ENCODE peak calls at places on chromosomes 11 and 22, in eight cellular contexts. N is tibial nerve, G is fibroblast of mammary gland, Q is brain microvascular endothelial cell, B is choroid plexus epithelial cell, A is BE2C, J is body of pancreas, W is AG04450. Y is an unnamed sample.
A peak's percentile ranks its signal among the peaks of the same experiment; 100 is the strongest.

GRCh38 chr11:68686486-68686885 is 2.1 kb downstream of the GAL start:
- DNase-seq in G (no peak), B (no peak), N (no peak), J (no peak), W (no peak), Q (no peak), A (no peak), Y (no peak)

GRCh38 chr11:122791411-122791810 is 46.9 kb upstream of the CRTAM start:
- DNase-seq in W (no peak), N (no peak), G (peak; percentile 77), J (no peak), B (peak; percentile 39), Q (no peak), A (no peak), Y (no peak)

GRCh38 chr22:37822079-37822833 is 926 bp upstream of the GALR3 start:
- DNase-seq in W (no peak), B (no peak), A (no peak), Q (no peak), N (no peak), G (no peak), J (no peak), Y (no peak)

GRCh38 chr11:12962306-12962705 is 46.8 kb upstream of the RASSF10 start:
- DNase-seq in J (no peak), B (no peak), N (no peak), A (no peak), G (no peak), W (no peak), Q (no peak), Y (no peak)

GRCh38 chr11:83613767-83614121 is 327.6 kb upstream of the CCDC90B start:
- DNase-seq in B (no peak), G (no peak), A (no peak), N (no peak), W (no peak), J (no peak), Q (no peak), Y (no peak)

GRCh38 chr11:117328414-117329010 is 858 bp downstream of the CEP164 start:
- DNase-seq in G (peak; percentile 58), W (no peak), Q (peak; percentile 36), N (no peak), A (peak; percentile 41), B (peak; percentile 65), J (peak; percentile 47), Y (no peak)

GRCh38 chr11:12288212-12288933 is 89.0 kb upstream of the PARVA start:
- DNase-seq in B (peak; percentile 96), A (peak; percentile 87), W (peak; percentile 87), G (peak; percentile 96), Q (peak; percentile 93), J (peak; percentile 70), N (peak; percentile 80), Y (peak; percentile 83)

GRCh38 chr11:118321386-118322082 is 17.0 kb downstream of the CD3E start:
- DNase-seq in B (no peak), N (no peak), G (no peak), A (no peak), W (no peak), Q (no peak), J (no peak), Y (no peak)

GRCh38 chr11:76096552-76096951 is 109.8 kb downstream of the WNT11 start:
- DNase-seq in N (no peak), J (no peak), Q (no peak), A (peak; percentile 17), W (no peak), B (no peak), G (no peak), Y (no peak)

GRCh38 chr22:39153220-39153860 is 860 bp upstream of the CBX7 start:
- DNase-seq in J (no peak), N (no peak), W (no peak), B (no peak), G (no peak), Q (no peak), A (no peak), Y (no peak)

GRCh38 chr11:12245549-12245986 is 131.8 kb upstream of the PARVA start:
- DNase-seq in J (peak; percentile 46), G (peak; percentile 38), N (no peak), Q (no peak), W (no peak), A (no peak), B (no peak), Y (no peak)

GRCh38 chr11:43922295-43922648 is 20.2 kb upstream of the C11orf96 start:
- DNase-seq in A (no peak), W (no peak), G (no peak), N (no peak), B (no peak), J (no peak), Q (no peak), Y (no peak)

GRCh38 chr22:19876314-19876940 is 21.8 kb upstream of the GNB1L start:
- DNase-seq in G (no peak), J (no peak), Q (no peak), B (no peak), W (no peak), A (peak; percentile 42), N (no peak), Y (no peak)

GRCh38 chr11:75931124-75931523 is 116.1 kb downstream of the UVRAG start:
- DNase-seq in N (no peak), W (peak; percentile 16), G (peak; percentile 50), Q (peak; percentile 52), J (no peak), B (peak; percentile 50), A (no peak), Y (no peak)

GRCh38 chr11:111707039-111707690 is 59.0 kb downstream of the PPP2R1B start:
- DNase-seq in Q (peak; percentile 77), J (peak; percentile 88), W (peak; percentile 74), G (peak; percentile 74), N (peak; percentile 39), A (no peak), B (peak; percentile 95), Y (no peak)

GRCh38 chr22:29475550-29475949 is 4.5 kb upstream of the NEFH start:
- DNase-seq in J (no peak), B (no peak), W (no peak), N (no peak), G (no peak), A (peak; percentile 86), Q (no peak), Y (no peak)

GRCh38 chr11:6657346-6657745 is 1.7 kb upstream of the DCHS1 start:
- DNase-seq in N (no peak), W (no peak), B (no peak), J (no peak), Q (no peak), G (peak; percentile 36), A (no peak), Y (no peak)

GRCh38 chr11:62054484-62055121 is 69.2 kb upstream of the INCENP start:
- DNase-seq in A (peak; percentile 5), G (peak; percentile 45), B (peak; percentile 46), W (no peak), J (peak; percentile 64), N (no peak), Q (no peak), Y (no peak)

GRCh38 chr11:46618789-46619188 is 1.4 kb downstream of the ATG13 start:
- DNase-seq in W (no peak), B (peak; percentile 20), J (no peak), A (no peak), Q (no peak), G (no peak), N (no peak), Y (no peak)
- H3K4me3 ChIP-seq in W (peak overlapping the region; percentile 100), B (peak overlapping the region; percentile 100), J (no peak overlapping the region), A (no peak overlapping the region), Q (peak overlapping the region; percentile 100), G (peak overlapping the region; percentile 100), N (peak overlapping the region; percentile 98), Y (peak overlapping the region; percentile 100)

GRCh38 chr11:47715082-47715669 is at the start of gene AGBL2:
- DNase-seq in J (peak; percentile 70), Q (peak; percentile 41), W (peak; percentile 21), A (no peak), B (peak; percentile 64), N (peak; percentile 44), G (peak; percentile 51), Y (no peak)

GRCh38 chr11:47720651-47721050 is 5.5 kb upstream of the AGBL2 start:
- DNase-seq in A (no peak), Q (no peak), N (no peak), B (no peak), W (no peak), J (no peak), G (no peak), Y (no peak)

GRCh38 chr11:47714554-47715081 is 551 bp downstream of the AGBL2 start:
- DNase-seq in A (no peak), W (no peak), J (no peak), G (peak; percentile 33), B (peak; percentile 11), Q (no peak), N (peak; percentile 13), Y (no peak)

GRCh38 chr11:47711816-47712215 is 3.4 kb downstream of the AGBL2 start:
- DNase-seq in J (no peak), Q (no peak), W (no peak), B (no peak), N (no peak), G (no peak), A (no peak), Y (no peak)

GRCh38 chr11:47716692-47717091 is 1.5 kb upstream of the AGBL2 start:
- DNase-seq in J (no peak), B (no peak), W (no peak), N (no peak), A (no peak), Q (no peak), G (no peak), Y (no peak)
- TF ChIP-seq CTCF in J (no peak), B (no peak), W (no peak), N (no peak), A (no peak), Q (no peak), G (no peak), Y (no peak)

DNA sequence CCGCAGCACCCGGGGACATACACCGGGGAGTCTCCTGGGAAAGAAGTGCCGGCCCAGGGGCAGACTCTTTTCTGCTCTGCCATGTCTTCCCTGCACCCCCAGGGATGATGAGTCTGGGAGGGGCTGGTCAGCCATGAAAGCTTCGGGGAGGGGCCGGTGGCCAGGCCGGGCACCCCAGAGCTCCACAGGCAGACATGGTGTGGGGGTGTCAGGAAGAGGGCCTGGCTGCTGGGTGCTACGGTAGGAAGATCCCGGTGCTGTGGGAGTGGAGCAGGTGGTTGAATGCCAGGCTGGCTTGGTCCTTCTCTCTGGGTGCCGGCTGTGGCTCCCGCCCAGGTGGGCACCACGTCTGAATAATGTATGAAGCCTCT is 17.4 kb downstream of the LSP1 start:
- DNase-seq in W (no peak), J (no peak), G (no peak), N (no peak), A (no peak), B (no peak), Q (no peak), Y (no peak)
- H3K4me3 ChIP-seq in W (no peak overlapping the region), J (no peak overlapping the region), G (peak overlapping the region; percentile 47), N (no peak overlapping the region), A (no peak overlapping the region), B (no peak overlapping the region), Q (no peak overlapping the region), Y (no peak overlapping the region)

GRCh38 chr11:85934599-85935169 is 79.5 kb downstream of the CCDC83 start:
- DNase-seq in G (peak; percentile 25), Q (no peak), W (no peak), N (no peak), B (no peak), A (no peak), J (peak; percentile 24), Y (no peak)
- TF ChIP-seq CTCF in G (no peak), Q (no peak), W (no peak), N (no peak), B (no peak), A (no peak), J (no peak), Y (no peak)

DNA sequence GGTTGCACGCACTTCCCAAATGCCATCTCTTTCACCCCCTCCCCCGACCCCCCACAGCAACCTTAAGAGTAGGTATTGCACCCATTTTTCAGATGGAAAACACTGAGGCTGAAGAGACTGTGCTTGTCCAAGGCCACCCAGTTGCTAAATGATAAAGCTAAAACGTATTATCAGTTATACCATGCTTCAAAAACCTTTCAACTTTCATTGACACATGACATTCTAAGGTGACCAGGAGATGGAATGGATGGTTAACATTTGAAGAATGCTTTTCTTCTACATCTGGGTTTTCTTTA is 4.0 kb downstream of the TIMP3 start:
- DNase-seq in B (no peak), N (no peak), G (no peak), Q (no peak), A (no peak), J (no peak), W (no peak), Y (no peak)
- H3K4me3 ChIP-seq in B (no peak overlapping the region), N (peak overlapping the region; percentile 90), G (no peak overlapping the region), Q (no peak overlapping the region), A (no peak overlapping the region), J (no peak overlapping the region), W (peak overlapping the region; percentile 97), Y (no peak overlapping the region)

Y was measured in AG04449.